ENCODE peak calls at places on chromosome 22, in nine cellular contexts. G is NCI-H2081; L is activated CD8-positive, alpha-beta T cell treated with anti-CD3 and anti-CD28 coated beads for 36 hours; X is naive thymus-derived CD8-positive, alpha-beta T cell; R is stimulated activated CD4-positive, alpha-beta T cell treated with anti-CD3 and anti-CD28 coated beads, Interleukin-1b, Interleukin-23, amount 100 ng/mL, for 1 hour; Z is cardiac fibroblast; D is Ammon's horn; K is activated CD4-positive, alpha-beta T cell treated with anti-CD3 and anti-CD28 coated beads, Interleukin-2, amount 50 U/mL, for 48 hours; S is naive B cell. P is an unnamed sample.

GRCh38 chr22:50525991-50526848 is 822 bp upstream of the SCO2 start:
- DNase-seq in G (peak; percentile 69), L (peak; percentile 90), X (peak; percentile 69), R (peak; percentile 75), Z (peak; percentile 77), D (peak; percentile 73), K (peak; percentile 90), S (peak; percentile 79), P (peak; percentile 58)

GRCh38 chr22:47678667-47679287 is 916.3 kb downstream of the TBC1D22A start:
- DNase-seq in G (no peak), L (no peak), X (no peak), R (no peak), Z (no peak), D (no peak), K (no peak), S (no peak), P (no peak)

GRCh38 chr22:32801436-32802290 is at the start of gene TIMP3:
- DNase-seq in G (no peak), L (peak; percentile 8), X (no peak), R (peak; percentile 12), Z (peak; percentile 44), D (peak; percentile 66), K (peak; percentile 6), S (no peak), P (no peak)

GRCh38 chr22:23677701-23677995 is 13.2 kb upstream of the RGL4 start:
- DNase-seq in G (no peak), L (no peak), X (no peak), R (no peak), Z (no peak), D (no peak), K (no peak), S (no peak), P (no peak)

GRCh38 chr22:37569009-37569920 is 9.0 kb downstream of the CDC42EP1 start:
- DNase-seq in G (no peak), L (no peak), X (no peak), R (no peak), Z (no peak), D (peak; percentile 93), K (no peak), S (no peak), P (no peak)

GRCh38 chr22:31995046-31995445 is 48.0 kb upstream of the SLC5A1 start:
- DNase-seq in G (no peak), L (no peak), X (no peak), R (no peak), Z (no peak), D (no peak), K (no peak), S (no peak), P (no peak)

GRCh38 chr22:26462051-26462450 is 21.5 kb downstream of the HPS4 start:
- DNase-seq in G (no peak), L (no peak), X (no peak), R (no peak), Z (no peak), D (no peak), K (no peak), S (no peak), P (no peak)

GRCh38 chr22:21451545-21452520 is 15.4 kb upstream of the TMEM191C start:
- DNase-seq in G (no peak), L (no peak), X (no peak), R (no peak), Z (no peak), D (no peak), K (no peak), S (no peak), P (no peak)

GRCh38 chr22:22759371-22759770 is 115.0 kb downstream of the GGTLC2 start:
- DNase-seq in G (no peak), L (no peak), X (no peak), R (no peak), Z (no peak), D (no peak), K (no peak), S (no peak), P (no peak)

GRCh38 chr22:37549704-37550059 is 10.6 kb upstream of the CDC42EP1 start:
- DNase-seq in G (no peak), L (no peak), X (no peak), R (no peak), Z (peak; percentile 52), D (peak; percentile 90), K (no peak), S (no peak), P (no peak)

GRCh38 chr22:30214703-30215405 is 31.7 kb downstream of the LIF start:
- DNase-seq in G (no peak), L (no peak), X (no peak), R (no peak), Z (peak; percentile 57), D (no peak), K (no peak), S (no peak), P (no peak)

GRCh38 chr22:40392618-40393017 is 22.2 kb downstream of the SGSM3 start:
- DNase-seq in G (no peak), L (no peak), X (no peak), R (no peak), Z (peak; percentile 60), D (no peak), K (no peak), S (no peak), P (no peak)

GRCh38 chr22:37254206-37254866 is 10.3 kb upstream of the RAC2 start:
- DNase-seq in G (no peak), L (no peak), X (no peak), R (no peak), Z (peak; percentile 88), D (no peak), K (no peak), S (no peak), P (no peak)

GRCh38 chr22:46657655-46657953 is 37.4 kb downstream of the GRAMD4 start:
- DNase-seq in G (no peak), L (no peak), X (no peak), R (no peak), Z (no peak), D (no peak), K (no peak), S (no peak), P (no peak)

GRCh38 chr22:23262474-23263332 is 82.4 kb downstream of the BCR start:
- DNase-seq in G (no peak), L (no peak), X (no peak), R (no peak), Z (no peak), D (no peak), K (no peak), S (no peak), P (no peak)

GRCh38 chr22:22750335-22751042 is 106.1 kb downstream of the GGTLC2 start:
- DNase-seq in G (no peak), L (no peak), X (no peak), R (no peak), Z (no peak), D (no peak), K (no peak), S (no peak), P (no peak)

P was measured in stimulated activated CD8-positive, alpha-beta memory T cell treated with anti-CD3 and anti-CD28 coated beads, Interleukin-2, amount 100 ng/mL, for 1 hour.